ENCODE peak calls at places on chromosomes 3 and 15, in seven cellular contexts. One of them, this sample, is unnamed.
A peak's percentile ranks its signal among the peaks of the same experiment; 100 is the strongest.

GRCh38 chr3:20575153-20575552 is 389.1 kb upstream of the SGO1 start:
- DNase-seq in mesendoderm: no peak
- DNase-seq in GM20000: no peak
- DNase-seq in ELR: peak; percentile 91
- DNase-seq in neural crest cell: no peak
- DNase-seq in cerebellum: no peak
- DNase-seq in stimulated activated CD4-positive, alpha-beta T cell treated with anti-CD3 and anti-CD28 coated beads, Interleukin-1b, Interleukin-23, amount 100 ng/mL, for 24 hours: no peak
- DNase-seq in this sample: no peak

GRCh38 chr15:52021128-52021671 is 2.2 kb downstream of the MAPK6 start:
- DNase-seq in mesendoderm: peak; percentile 80
- DNase-seq in GM20000: peak; percentile 83
- DNase-seq in ELR: peak; percentile 96
- DNase-seq in neural crest cell: no peak
- DNase-seq in cerebellum: no peak
- DNase-seq in stimulated activated CD4-positive, alpha-beta T cell treated with anti-CD3 and anti-CD28 coated beads, Interleukin-1b, Interleukin-23, amount 100 ng/mL, for 24 hours: peak; percentile 58
- DNase-seq in this sample: no peak

GRCh38 chr3:115403791-115404190 is 219.5 kb upstream of the GAP43 start:
- DNase-seq in mesendoderm: peak; percentile 79
- DNase-seq in GM20000: no peak
- DNase-seq in ELR: no peak
- DNase-seq in neural crest cell: no peak
- DNase-seq in cerebellum: no peak
- DNase-seq in stimulated activated CD4-positive, alpha-beta T cell treated with anti-CD3 and anti-CD28 coated beads, Interleukin-1b, Interleukin-23, amount 100 ng/mL, for 24 hours: no peak
- DNase-seq in this sample: no peak

GRCh38 chr15:55268054-55268695 is 21.4 kb downstream of the RAB27A start:
- DNase-seq in mesendoderm: no peak
- DNase-seq in GM20000: no peak
- DNase-seq in ELR: no peak
- DNase-seq in neural crest cell: no peak
- DNase-seq in cerebellum: no peak
- DNase-seq in stimulated activated CD4-positive, alpha-beta T cell treated with anti-CD3 and anti-CD28 coated beads, Interleukin-1b, Interleukin-23, amount 100 ng/mL, for 24 hours: no peak
- DNase-seq in this sample: no peak

GRCh38 chr15:101267320-101268104 is 9.8 kb downstream of the SELENOS start:
- DNase-seq in mesendoderm: peak; percentile 62
- DNase-seq in GM20000: no peak
- DNase-seq in ELR: peak; percentile 65
- DNase-seq in neural crest cell: no peak
- DNase-seq in cerebellum: no peak
- DNase-seq in stimulated activated CD4-positive, alpha-beta T cell treated with anti-CD3 and anti-CD28 coated beads, Interleukin-1b, Interleukin-23, amount 100 ng/mL, for 24 hours: no peak
- DNase-seq in this sample: no peak

GRCh38 chr3:175940881-175941280 is 1081.7 kb downstream of the NAALADL2 start:
- DNase-seq in mesendoderm: peak; percentile 96
- DNase-seq in GM20000: peak; percentile 15
- DNase-seq in ELR: peak; percentile 3
- DNase-seq in neural crest cell: no peak
- DNase-seq in cerebellum: peak; percentile 0
- DNase-seq in stimulated activated CD4-positive, alpha-beta T cell treated with anti-CD3 and anti-CD28 coated beads, Interleukin-1b, Interleukin-23, amount 100 ng/mL, for 24 hours: no peak
- DNase-seq in this sample: no peak

GRCh38 chr3:116198087-116198486 is 247.2 kb downstream of the LSAMP start:
- DNase-seq in mesendoderm: peak; percentile 8
- DNase-seq in GM20000: no peak
- DNase-seq in ELR: peak; percentile 21
- DNase-seq in neural crest cell: no peak
- DNase-seq in cerebellum: no peak
- DNase-seq in stimulated activated CD4-positive, alpha-beta T cell treated with anti-CD3 and anti-CD28 coated beads, Interleukin-1b, Interleukin-23, amount 100 ng/mL, for 24 hours: no peak
- DNase-seq in this sample: no peak

GRCh38 chr3:133895208-133896001 is at the start of gene RAB6B:
- DNase-seq in mesendoderm: peak; percentile 56
- DNase-seq in GM20000: peak; percentile 74
- DNase-seq in ELR: peak; percentile 49
- DNase-seq in neural crest cell: peak; percentile 45
- DNase-seq in cerebellum: peak; percentile 92
- DNase-seq in stimulated activated CD4-positive, alpha-beta T cell treated with anti-CD3 and anti-CD28 coated beads, Interleukin-1b, Interleukin-23, amount 100 ng/mL, for 24 hours: no peak
- DNase-seq in this sample: peak; percentile 53

GRCh38 chr3:128846501-128846900 is 32.9 kb upstream of the ACAD9 start:
- DNase-seq in mesendoderm: no peak
- DNase-seq in GM20000: no peak
- DNase-seq in ELR: no peak
- DNase-seq in neural crest cell: no peak
- DNase-seq in cerebellum: no peak
- DNase-seq in stimulated activated CD4-positive, alpha-beta T cell treated with anti-CD3 and anti-CD28 coated beads, Interleukin-1b, Interleukin-23, amount 100 ng/mL, for 24 hours: no peak
- DNase-seq in this sample: no peak

GRCh38 chr15:33679065-33679464 is 289.2 kb upstream of the CHRM5 start:
- DNase-seq in mesendoderm: peak; percentile 32
- DNase-seq in GM20000: no peak
- DNase-seq in ELR: peak; percentile 19
- DNase-seq in neural crest cell: no peak
- DNase-seq in cerebellum: no peak
- DNase-seq in stimulated activated CD4-positive, alpha-beta T cell treated with anti-CD3 and anti-CD28 coated beads, Interleukin-1b, Interleukin-23, amount 100 ng/mL, for 24 hours: no peak
- DNase-seq in this sample: no peak

GRCh38 chr15:31303434-31304073 is 23.1 kb upstream of the KLF13 start:
- DNase-seq in mesendoderm: peak; percentile 59
- DNase-seq in GM20000: no peak
- DNase-seq in ELR: no peak
- DNase-seq in neural crest cell: no peak
- DNase-seq in cerebellum: peak; percentile 47
- DNase-seq in stimulated activated CD4-positive, alpha-beta T cell treated with anti-CD3 and anti-CD28 coated beads, Interleukin-1b, Interleukin-23, amount 100 ng/mL, for 24 hours: no peak
- DNase-seq in this sample: no peak

GRCh38 chr3:141275032-141275422 is 43.4 kb downstream of the PXYLP1 start:
- DNase-seq in mesendoderm: no peak
- DNase-seq in GM20000: peak; percentile 27
- DNase-seq in ELR: peak; percentile 93
- DNase-seq in neural crest cell: no peak
- DNase-seq in cerebellum: no peak
- DNase-seq in stimulated activated CD4-positive, alpha-beta T cell treated with anti-CD3 and anti-CD28 coated beads, Interleukin-1b, Interleukin-23, amount 100 ng/mL, for 24 hours: no peak
- DNase-seq in this sample: no peak

GRCh38 chr3:3705090-3705775 is 94.0 kb upstream of the LRRN1 start:
- DNase-seq in mesendoderm: peak; percentile 47
- DNase-seq in GM20000: no peak
- DNase-seq in ELR: no peak
- DNase-seq in neural crest cell: no peak
- DNase-seq in cerebellum: peak; percentile 1
- DNase-seq in stimulated activated CD4-positive, alpha-beta T cell treated with anti-CD3 and anti-CD28 coated beads, Interleukin-1b, Interleukin-23, amount 100 ng/mL, for 24 hours: no peak
- DNase-seq in this sample: no peak

GRCh38 chr3:13571831-13572750 is 23.2 kb downstream of the FBLN2 start:
- DNase-seq in mesendoderm: no peak
- DNase-seq in GM20000: no peak
- DNase-seq in ELR: no peak
- DNase-seq in neural crest cell: no peak
- DNase-seq in cerebellum: no peak
- DNase-seq in stimulated activated CD4-positive, alpha-beta T cell treated with anti-CD3 and anti-CD28 coated beads, Interleukin-1b, Interleukin-23, amount 100 ng/mL, for 24 hours: no peak
- DNase-seq in this sample: no peak

GRCh38 chr3:12478326-12478725 is 6.0 kb upstream of the TSEN2 start:
- DNase-seq in mesendoderm: no peak
- DNase-seq in GM20000: no peak
- DNase-seq in ELR: no peak
- DNase-seq in neural crest cell: no peak
- DNase-seq in cerebellum: peak; percentile 23
- DNase-seq in stimulated activated CD4-positive, alpha-beta T cell treated with anti-CD3 and anti-CD28 coated beads, Interleukin-1b, Interleukin-23, amount 100 ng/mL, for 24 hours: no peak
- DNase-seq in this sample: no peak

GRCh38 chr15:44153352-44153751 is 41.7 kb downstream of the FRMD5 start:
- DNase-seq in mesendoderm: no peak
- DNase-seq in GM20000: no peak
- DNase-seq in ELR: no peak
- DNase-seq in neural crest cell: no peak
- DNase-seq in cerebellum: no peak
- DNase-seq in stimulated activated CD4-positive, alpha-beta T cell treated with anti-CD3 and anti-CD28 coated beads, Interleukin-1b, Interleukin-23, amount 100 ng/mL, for 24 hours: no peak
- DNase-seq in this sample: no peak

GRCh38 chr3:150146891-150147761 is 176.4 kb upstream of the PFN2 start:
- DNase-seq in mesendoderm: no peak
- DNase-seq in GM20000: peak; percentile 8
- DNase-seq in ELR: peak; percentile 99
- DNase-seq in neural crest cell: no peak
- DNase-seq in cerebellum: no peak
- DNase-seq in stimulated activated CD4-positive, alpha-beta T cell treated with anti-CD3 and anti-CD28 coated beads, Interleukin-1b, Interleukin-23, amount 100 ng/mL, for 24 hours: no peak
- DNase-seq in this sample: no peak

GRCh38 chr3:127391436-127392145 is 103.7 kb upstream of the PRR20G start:
- DNase-seq in mesendoderm: no peak
- DNase-seq in GM20000: no peak
- DNase-seq in ELR: no peak
- DNase-seq in neural crest cell: no peak
- DNase-seq in cerebellum: no peak
- DNase-seq in stimulated activated CD4-positive, alpha-beta T cell treated with anti-CD3 and anti-CD28 coated beads, Interleukin-1b, Interleukin-23, amount 100 ng/mL, for 24 hours: no peak
- DNase-seq in this sample: no peak

GRCh38 chr3:94272030-94272429 is 209.2 kb downstream of the NSUN3 start:
- DNase-seq in mesendoderm: no peak
- DNase-seq in GM20000: no peak
- DNase-seq in ELR: no peak
- DNase-seq in neural crest cell: no peak
- DNase-seq in cerebellum: no peak
- DNase-seq in stimulated activated CD4-positive, alpha-beta T cell treated with anti-CD3 and anti-CD28 coated beads, Interleukin-1b, Interleukin-23, amount 100 ng/mL, for 24 hours: no peak
- DNase-seq in this sample: no peak

GRCh38 chr3:47577583-47578118 is 1.0 kb downstream of the CSPG5 start:
- DNase-seq in mesendoderm: no peak
- DNase-seq in GM20000: no peak
- DNase-seq in ELR: no peak
- DNase-seq in neural crest cell: peak; percentile 28
- DNase-seq in cerebellum: peak; percentile 10
- DNase-seq in stimulated activated CD4-positive, alpha-beta T cell treated with anti-CD3 and anti-CD28 coated beads, Interleukin-1b, Interleukin-23, amount 100 ng/mL, for 24 hours: no peak
- DNase-seq in this sample: no peak

GRCh38 chr3:167958141-167958540 is 137.6 kb downstream of the GOLIM4 start:
- DNase-seq in mesendoderm: no peak
- DNase-seq in GM20000: no peak
- DNase-seq in ELR: no peak
- DNase-seq in neural crest cell: no peak
- DNase-seq in cerebellum: no peak
- DNase-seq in stimulated activated CD4-positive, alpha-beta T cell treated with anti-CD3 and anti-CD28 coated beads, Interleukin-1b, Interleukin-23, amount 100 ng/mL, for 24 hours: no peak
- DNase-seq in this sample: no peak

GRCh38 chr3:128761392-128761791 is 35.4 kb downstream of the RAB7A start:
- DNase-seq in mesendoderm: no peak
- DNase-seq in GM20000: no peak
- DNase-seq in ELR: no peak
- DNase-seq in neural crest cell: no peak
- DNase-seq in cerebellum: no peak
- DNase-seq in stimulated activated CD4-positive, alpha-beta T cell treated with anti-CD3 and anti-CD28 coated beads, Interleukin-1b, Interleukin-23, amount 100 ng/mL, for 24 hours: no peak
- DNase-seq in this sample: no peak

GRCh38 chr3:147773236-147773635 is 364.1 kb downstream of the ZIC1 start:
- DNase-seq in mesendoderm: no peak
- DNase-seq in GM20000: no peak
- DNase-seq in ELR: no peak
- DNase-seq in neural crest cell: no peak
- DNase-seq in cerebellum: no peak
- DNase-seq in stimulated activated CD4-positive, alpha-beta T cell treated with anti-CD3 and anti-CD28 coated beads, Interleukin-1b, Interleukin-23, amount 100 ng/mL, for 24 hours: no peak
- DNase-seq in this sample: no peak

GRCh38 chr3:42518800-42519567 is 16.5 kb downstream of the VIPR1 start:
- DNase-seq in mesendoderm: peak; percentile 65
- DNase-seq in GM20000: no peak
- DNase-seq in ELR: no peak
- DNase-seq in neural crest cell: no peak
- DNase-seq in cerebellum: no peak
- DNase-seq in stimulated activated CD4-positive, alpha-beta T cell treated with anti-CD3 and anti-CD28 coated beads, Interleukin-1b, Interleukin-23, amount 100 ng/mL, for 24 hours: no peak
- DNase-seq in this sample: peak; percentile 57

GRCh38 chr3:171282041-171282440 is 178.2 kb downstream of the TNIK start:
- DNase-seq in mesendoderm: no peak
- DNase-seq in GM20000: no peak
- DNase-seq in ELR: no peak
- DNase-seq in neural crest cell: no peak
- DNase-seq in cerebellum: peak; percentile 44
- DNase-seq in stimulated activated CD4-positive, alpha-beta T cell treated with anti-CD3 and anti-CD28 coated beads, Interleukin-1b, Interleukin-23, amount 100 ng/mL, for 24 hours: no peak
- DNase-seq in this sample: no peak

GRCh38 chr3:11581237-11582122 is 62.2 kb downstream of the VGLL4 start:
- DNase-seq in mesendoderm: peak; percentile 36
- DNase-seq in GM20000: no peak
- DNase-seq in ELR: no peak
- DNase-seq in neural crest cell: no peak
- DNase-seq in cerebellum: no peak
- DNase-seq in stimulated activated CD4-positive, alpha-beta T cell treated with anti-CD3 and anti-CD28 coated beads, Interleukin-1b, Interleukin-23, amount 100 ng/mL, for 24 hours: no peak
- DNase-seq in this sample: no peak

GRCh38 chr3:32256206-32256605 is 17.7 kb downstream of the CMTM8 start:
- DNase-seq in mesendoderm: no peak
- DNase-seq in GM20000: no peak
- DNase-seq in ELR: no peak
- DNase-seq in neural crest cell: no peak
- DNase-seq in cerebellum: no peak
- DNase-seq in stimulated activated CD4-positive, alpha-beta T cell treated with anti-CD3 and anti-CD28 coated beads, Interleukin-1b, Interleukin-23, amount 100 ng/mL, for 24 hours: no peak
- DNase-seq in this sample: no peak

GRCh38 chr3:132641837-132642538 is 17.6 kb downstream of the ACAD11 start:
- DNase-seq in mesendoderm: peak; percentile 51
- DNase-seq in GM20000: peak; percentile 52
- DNase-seq in ELR: peak; percentile 77
- DNase-seq in neural crest cell: no peak
- DNase-seq in cerebellum: peak; percentile 50
- DNase-seq in stimulated activated CD4-positive, alpha-beta T cell treated with anti-CD3 and anti-CD28 coated beads, Interleukin-1b, Interleukin-23, amount 100 ng/mL, for 24 hours: no peak
- DNase-seq in this sample: no peak

GRCh38 chr15:78461171-78461881 is 23.3 kb downstream of the IREB2 start:
- DNase-seq in mesendoderm: peak; percentile 60
- DNase-seq in GM20000: no peak
- DNase-seq in ELR: no peak
- DNase-seq in neural crest cell: no peak
- DNase-seq in cerebellum: no peak
- DNase-seq in stimulated activated CD4-positive, alpha-beta T cell treated with anti-CD3 and anti-CD28 coated beads, Interleukin-1b, Interleukin-23, amount 100 ng/mL, for 24 hours: no peak
- DNase-seq in this sample: no peak

GRCh38 chr3:21020681-21021080 is 730.3 kb downstream of the ZNF385D start:
- DNase-seq in mesendoderm: no peak
- DNase-seq in GM20000: no peak
- DNase-seq in ELR: no peak
- DNase-seq in neural crest cell: no peak
- DNase-seq in cerebellum: no peak
- DNase-seq in stimulated activated CD4-positive, alpha-beta T cell treated with anti-CD3 and anti-CD28 coated beads, Interleukin-1b, Interleukin-23, amount 100 ng/mL, for 24 hours: no peak
- DNase-seq in this sample: no peak

GRCh38 chr3:73625124-73625665 is 454 bp upstream of the PDZRN3 start:
- DNase-seq in mesendoderm: peak; percentile 79
- DNase-seq in GM20000: no peak
- DNase-seq in ELR: peak; percentile 36
- DNase-seq in neural crest cell: no peak
- DNase-seq in cerebellum: no peak
- DNase-seq in stimulated activated CD4-positive, alpha-beta T cell treated with anti-CD3 and anti-CD28 coated beads, Interleukin-1b, Interleukin-23, amount 100 ng/mL, for 24 hours: no peak
- DNase-seq in this sample: no peak

GRCh38 chr15:68383161-68384074 is 48.5 kb downstream of the ITGA11 start:
- DNase-seq in mesendoderm: peak; percentile 54
- DNase-seq in GM20000: peak; percentile 77
- DNase-seq in ELR: peak; percentile 70
- DNase-seq in neural crest cell: peak; percentile 30
- DNase-seq in cerebellum: peak; percentile 26
- DNase-seq in stimulated activated CD4-positive, alpha-beta T cell treated with anti-CD3 and anti-CD28 coated beads, Interleukin-1b, Interleukin-23, amount 100 ng/mL, for 24 hours: peak; percentile 7
- DNase-seq in this sample: peak; percentile 19

This sample was measured in activated naive CD8-positive, alpha-beta T cell treated with anti-CD3 and anti-CD28 coated beads, Interleukin-2, amount 10 ng/mL, durations not matched to agents 7 days and 5 days.